ENCODE peak calls at places on chromosomes 4 and X, in seven cellular contexts. M is IMR-90, K is ovary, W is NB4, C is spleen, N is tibial nerve, I is thyroid gland. V is an unnamed sample.

GRCh38 chr4:95118507-95118906 is 360.8 kb downstream of the BMPR1B start:
- DNase-seq in K (no peak), C (no peak), W (no peak), M (no peak), N (no peak), I (no peak), V (no peak)

GRCh38 chrX:40383969-40384368 is 196.8 kb upstream of the ATP6AP2 start:
- DNase-seq in I (peak), K (no peak), C (no peak), W (no peak), N (no peak), M (no peak), V (no peak)

GRCh38 chrX:68504237-68504636 is 5.4 kb downstream of the YIPF6 start:
- DNase-seq in I (no peak), W (peak), M (peak), C (no peak), N (no peak), K (no peak), V (no peak)

GRCh38 chr4:116501954-116502353 is 583.4 kb downstream of the TRAM1L1 start:
- DNase-seq in M (no peak), W (no peak), C (no peak), K (no peak), N (no peak), I (no peak), V (no peak)

GRCh38 chrX:72101597-72102037 is 30.1 kb downstream of the RTL5 start:
- DNase-seq in C (no peak), W (peak), N (no peak), I (peak), K (no peak), M (no peak), V (no peak)

GRCh38 chrX:109840585-109840984 is 107.5 kb upstream of the ACSL4 start:
- DNase-seq in C (no peak), W (peak), N (no peak), M (peak), K (peak), I (no peak), V (no peak)

GRCh38 chrX:118272237-118272636 is 73.7 kb upstream of the WDR44 start:
- DNase-seq in I (no peak), K (no peak), C (no peak), N (no peak), W (no peak), M (peak), V (no peak)

GRCh38 chrX:44344687-44345086 is 1.2 kb upstream of the EFHC2 start:
- DNase-seq in M (no peak), I (no peak), K (no peak), N (no peak), W (peak), C (no peak), V (no peak)

GRCh38 chr4:82429728-82430192 is 502 bp downstream of the HNRNPDL start:
- DNase-seq in N (no peak), K (no peak), M (no peak), W (no peak), I (peak), C (peak), V (no peak)

DNA sequence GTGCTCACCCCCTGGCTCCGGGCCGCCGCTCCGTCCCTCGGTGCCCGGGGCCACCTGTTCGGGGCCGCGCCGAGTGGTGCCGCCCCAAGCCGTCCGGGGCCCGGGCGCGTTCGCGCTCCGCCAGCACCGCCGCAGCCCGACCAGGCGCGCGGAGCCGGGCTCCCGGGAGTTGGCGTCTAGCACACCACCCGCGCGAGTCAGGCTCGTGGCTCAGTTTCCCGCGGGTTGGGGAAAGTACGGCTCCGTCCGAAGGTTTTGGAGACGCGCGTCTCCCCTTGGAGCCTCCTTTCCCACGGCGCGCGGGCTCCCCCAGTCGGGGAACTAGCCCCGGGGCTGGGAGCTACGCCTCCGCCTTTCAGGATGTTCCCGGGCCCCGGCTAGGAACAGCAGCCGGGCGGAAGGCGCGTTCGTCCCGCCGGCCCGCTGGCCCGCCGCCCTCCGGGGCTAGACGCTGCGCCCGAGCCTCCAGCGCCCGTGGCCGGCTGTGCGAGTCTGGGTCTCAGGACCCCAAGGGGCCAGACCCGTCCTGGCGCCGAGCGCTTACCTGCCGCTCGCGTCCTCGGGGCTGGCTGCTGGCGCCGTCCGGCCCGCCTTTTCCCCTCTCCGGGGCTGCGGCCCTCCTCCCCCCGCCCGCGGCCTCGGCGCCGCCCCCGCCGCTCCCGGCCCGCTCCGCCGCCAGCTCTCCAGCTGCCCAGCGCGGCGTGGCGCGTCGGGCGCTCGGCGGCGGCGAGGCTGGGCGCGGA is at the start of gene ADGRG2:
- DNase-seq in K (peak), C (no peak), M (peak), W (no peak), I (peak), N (no peak), V (no peak)
- TF ChIP-seq POLR2A in K (no peak), C (no peak), M (no peak), W (no peak), I (no peak), N (no peak), V (no peak)

DNA sequence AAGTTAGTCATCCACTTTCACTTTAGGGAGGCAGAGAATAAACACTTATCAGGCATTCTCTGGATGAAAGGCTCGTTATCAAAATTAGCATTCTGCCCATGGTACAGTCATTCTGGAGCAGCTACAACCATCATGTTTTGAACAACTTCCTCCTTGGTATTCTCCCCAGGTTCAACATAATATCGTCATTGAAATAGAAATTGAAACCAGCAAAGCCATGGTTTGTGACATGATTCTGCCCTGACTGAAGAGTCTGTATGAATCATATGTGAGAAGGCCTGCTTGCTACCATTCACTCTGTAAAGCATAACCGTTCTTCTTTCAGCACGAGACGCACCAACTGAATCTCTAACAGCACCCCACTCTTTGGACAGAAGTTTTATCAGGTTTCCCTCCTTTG is 127.5 kb upstream of the RADX start:
- DNase-seq in M (no peak), K (no peak), N (no peak), W (no peak), I (no peak), C (no peak), V (no peak)
- H3K4me3 ChIP-seq in M (no peak), K (no peak), N (no peak), W (no peak), I (no peak), C (no peak), V (no peak)

GRCh38 chr4:57403591-57403990 is 293.4 kb upstream of the IGFBP7 start:
- DNase-seq in K (no peak), N (no peak), C (no peak), M (no peak), I (no peak), W (no peak), V (no peak)
- TF ChIP-seq POLR2A in K (no peak), N (no peak), C (no peak), M (no peak), I (no peak), W (no peak), V (no peak)

DNA sequence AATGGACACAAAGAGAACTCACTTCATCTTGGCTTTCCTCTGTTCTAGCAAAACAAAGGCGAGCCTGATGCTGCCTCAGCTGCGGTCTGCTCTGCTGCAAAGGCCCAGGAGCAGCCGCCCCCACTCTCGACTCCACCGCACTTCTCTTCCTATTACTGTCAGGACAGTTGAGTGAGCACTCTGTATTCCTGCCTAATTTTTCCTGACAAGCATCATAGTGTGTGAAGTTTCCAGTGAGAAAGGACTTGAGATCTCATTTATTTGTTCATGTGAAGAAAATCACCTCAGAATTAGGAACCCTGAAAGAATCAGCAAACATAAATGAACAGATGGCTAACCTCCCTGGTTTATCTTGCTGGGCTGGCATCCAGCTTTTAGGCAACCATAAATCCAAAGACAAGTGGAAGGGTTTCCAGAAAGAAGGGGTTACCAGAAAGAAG is 15.6 kb downstream of the SCARB2 start:
- DNase-seq in M (peak), I (peak), N (no peak), W (peak), C (peak), K (peak), V (peak)
- H3K4me3 ChIP-seq in M (no peak), I (no peak), N (no peak), W (no peak), C (no peak), K (no peak), V (no peak)

DNA sequence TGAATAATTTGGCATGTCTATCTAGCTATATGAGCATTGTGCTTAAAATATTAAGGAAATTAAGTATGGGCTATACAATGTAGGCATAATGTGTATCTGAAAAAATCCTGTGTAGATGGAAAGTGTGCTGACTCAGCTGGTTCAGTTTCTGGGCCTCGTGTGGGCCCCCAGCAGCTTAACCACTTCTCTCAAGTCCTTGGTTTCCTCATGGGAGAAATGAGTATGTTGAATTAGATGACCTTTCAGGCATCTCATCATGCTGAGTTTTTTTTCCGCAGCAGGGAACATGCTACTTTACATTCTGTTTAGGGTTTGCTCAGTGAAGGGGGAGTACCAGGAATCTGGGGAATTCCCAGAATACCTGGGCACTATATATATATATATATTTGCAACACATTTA is 30.5 kb downstream of the RHOH start:
- DNase-seq in C (no peak), K (no peak), N (no peak), M (no peak), W (peak), I (no peak), V (no peak)
- TF ChIP-seq POLR2A in C (no peak), K (no peak), N (no peak), M (no peak), W (no peak), I (no peak), V (no peak)

GRCh38 chrX:106036716-106037115 is 1.8 kb downstream of the SERPINA7 start:
- DNase-seq in M (no peak), N (no peak), K (no peak), C (no peak), W (no peak), I (no peak), V (no peak)
- H3K4me3 ChIP-seq in M (no peak), N (no peak), K (no peak), C (no peak), W (no peak), I (no peak), V (no peak)

GRCh38 chr4:165324918-165325304 is 2.6 kb upstream of the MSMO1 start:
- DNase-seq in I (no peak), C (no peak), W (no peak), K (no peak), M (no peak), N (no peak), V (no peak)

GRCh38 chr4:165324203-165324917 is 3.1 kb upstream of the MSMO1 start:
- DNase-seq in C (no peak), N (no peak), W (no peak), I (no peak), M (no peak), K (no peak), V (no peak)

GRCh38 chr4:165326831-165327210 is 648 bp upstream of the MSMO1 start:
- DNase-seq in K (peak), W (peak), C (peak), M (peak), I (peak), N (no peak), V (no peak)

GRCh38 chr4:165327211-165328100 is at the start of gene MSMO1:
- DNase-seq in W (peak), N (peak), K (peak), C (peak), I (peak), M (peak), V (peak)

DNA sequence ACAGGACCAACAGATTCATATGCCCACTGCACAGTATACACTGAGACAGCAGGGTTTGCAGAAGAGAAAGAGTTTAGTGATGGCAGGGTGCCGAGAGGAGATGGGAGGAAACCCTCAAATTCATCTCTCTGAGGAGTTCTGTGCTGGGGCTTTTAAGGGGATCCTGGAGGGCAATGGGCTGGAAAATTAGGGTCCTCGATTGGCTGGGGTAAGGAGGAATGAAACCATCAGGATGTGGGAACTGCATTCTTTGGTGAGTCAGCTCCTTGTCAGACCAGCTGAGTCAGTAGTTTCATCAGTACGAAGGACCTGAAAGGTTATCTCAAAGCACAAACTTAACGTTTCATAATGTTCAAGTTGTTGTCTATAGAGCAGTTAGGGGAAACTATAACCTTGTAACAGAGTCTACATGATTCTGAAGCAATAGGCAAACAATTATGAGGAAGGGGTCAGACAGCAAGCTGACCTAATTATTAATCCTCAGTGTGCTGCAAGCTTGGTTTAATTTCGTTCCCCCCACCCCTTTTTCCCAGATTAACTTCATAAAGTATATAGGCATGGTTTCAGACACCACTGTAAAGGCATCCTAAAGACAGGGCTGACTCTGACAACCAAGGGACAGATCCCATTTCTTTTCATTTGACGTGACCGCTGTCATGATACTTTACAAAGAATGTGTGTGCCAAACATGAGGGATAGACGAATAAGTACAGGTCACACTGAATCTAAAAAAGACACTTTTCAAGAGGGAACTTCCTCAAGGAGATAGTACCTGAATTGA is 1.5 kb upstream of the MSMO1 start:
- DNase-seq in I (peak), K (peak), N (no peak), C (no peak), M (peak), W (peak), V (no peak)
- TF ChIP-seq POLR2A in I (no peak), K (no peak), N (no peak), C (no peak), M (peak), W (no peak), V (no peak)

GRCh38 chr4:78707268-78707667 is 68.9 kb upstream of the BMP2K start:
- DNase-seq in I (no peak), K (no peak), C (no peak), W (no peak), M (no peak), N (no peak), V (no peak)
- H3K4me3 ChIP-seq in I (no peak), K (no peak), C (no peak), W (no peak), M (no peak), N (no peak), V (no peak)

GRCh38 chr4:170089743-170090666 is at the start of gene AADAT:
- DNase-seq in W (peak), K (peak), N (peak), M (peak), I (peak), C (peak), V (no peak)
- TF ChIP-seq POLR2A in W (no peak), K (no peak), N (no peak), M (no peak), I (no peak), C (no peak), V (no peak)

V was measured in esophagus muscularis mucosa.